ENCODE peak calls at places on chromosomes 12 and 14, in four cellular contexts. U, E, G and S are unnamed samples. For H3K27me3, the result is how much of the 10 kb centered on the place peaks cover.

GRCh38 chr12:108756421-108756820 is 25.1 kb upstream of the CORO1C start:
- DNase-seq in E (no peak), G (no peak), U (no peak), S (no peak)

GRCh38 chr14:43894534-43894933 is 612.5 kb downstream of the FSCB start:
- DNase-seq in G (no peak), E (no peak), U (no peak), S (no peak)

GRCh38 chr12:4228122-4228580 is 45.4 kb upstream of the CCND2 start:
- DNase-seq in U (no peak), E (no peak), G (no peak), S (no peak)

GRCh38 chr14:75389679-75390078 is 38.1 kb upstream of the JDP2 start:
- DNase-seq in U (no peak), E (no peak), G (no peak), S (no peak)

GRCh38 chr14:96627386-96627785 is 125.2 kb downstream of the PAPOLA start:
- DNase-seq in G (no peak), E (no peak), U (no peak), S (no peak)

GRCh38 chr14:82398313-82398712 is 864.7 kb upstream of the SEL1L start:
- DNase-seq in U (no peak), G (no peak), E (no peak), S (no peak)

GRCh38 chr14:75208843-75209242 is 32.4 kb upstream of the TMED10 start:
- DNase-seq in E (no peak), U (no peak), G (no peak), S (no peak)

GRCh38 chr14:60249321-60250251 is 565 bp downstream of the PPM1A start:
- DNase-seq in G (peak), U (no peak), E (peak), S (peak)

GRCh38 chr14:51086044-51086443 is 8.9 kb downstream of the TRIM9 start:
- DNase-seq in E (no peak), G (no peak), U (no peak), S (no peak)

GRCh38 chr14:66383771-66384170 is 102.4 kb upstream of the CCDC196 start:
- DNase-seq in E (no peak), G (no peak), U (no peak), S (no peak)

GRCh38 chr12:114690267-114691135 is 6.5 kb upstream of the TBX3 start:
- DNase-seq in E (no peak), U (no peak), G (no peak), S (no peak)

GRCh38 chr14:81589381-81590065 is 55.9 kb upstream of the SEL1L start:
- DNase-seq in U (no peak), E (no peak), G (no peak), S (no peak)

GRCh38 chr14:105532735-105533141 is 6.4 kb downstream of the TMEM121 start:
- DNase-seq in E (no peak), G (no peak), U (no peak), S (no peak)

GRCh38 chr12:87320724-87321123 is 708.5 kb downstream of the C12orf50 start:
- DNase-seq in U (no peak), E (no peak), G (no peak), S (no peak)

GRCh38 chr14:65103150-65103760 is 938 bp upstream of the MAX start:
- DNase-seq in U (no peak), G (no peak), E (no peak), S (no peak)

GRCh38 chr12:97640826-97641225 is 178.2 kb downstream of the RMST start:
- DNase-seq in U (no peak), G (no peak), E (no peak), S (no peak)

GRCh38 chr12:126487581-126487980 is 1422.3 kb downstream of the AACS start:
- DNase-seq in U (no peak), E (no peak), G (no peak), S (no peak)

GRCh38 chr14:28515571-28515970 is 251.0 kb upstream of the FOXG1 start:
- DNase-seq in G (no peak), U (no peak), E (no peak), S (no peak)

GRCh38 chr12:59055204-59055839 is 135.0 kb upstream of the LRIG3 start:
- DNase-seq in G (no peak), U (no peak), E (no peak), S (no peak)

GRCh38 chr12:45730842-45731336 is 1.4 kb downstream of the ARID2 start:
- DNase-seq in U (no peak), E (no peak), G (no peak), S (no peak)

GRCh38 chr12:112421363-112421762 is 2.6 kb downstream of the PTPN11 start:
- DNase-seq in E (no peak), U (no peak), G (no peak), S (no peak)

GRCh38 chr14:70660967-70661871 is 19.5 kb downstream of the TTC9 start:
- DNase-seq in G (peak), E (no peak), U (no peak), S (peak)

GRCh38 chr12:1013618-1014489 is 22.8 kb downstream of the ERC1 start:
- DNase-seq in E (no peak), G (no peak), U (no peak), S (no peak)

GRCh38 chr12:19039515-19039914 is 90.0 kb upstream of the PLEKHA5 start:
- DNase-seq in G (no peak), E (no peak), U (no peak), S (no peak)

GRCh38 chr12:49389092-49389703 is 21.9 kb downstream of the SPATS2 start:
- DNase-seq in U (no peak), G (peak), E (no peak), S (peak)

GRCh38 chr12:110531741-110532333 is 29.7 kb downstream of the RAD9B start:
- DNase-seq in G (no peak), U (no peak), E (no peak), S (no peak)

GRCh38 chr12:55996201-55996714 is 818 bp upstream of the SUOX start:
- DNase-seq in U (no peak), E (peak), G (peak), S (peak)

GRCh38 chr12:84974177-84974815 is 61.7 kb upstream of the SLC6A15 start:
- DNase-seq in G (no peak), U (no peak), E (no peak), S (no peak)

GRCh38 chr12:13044002-13044858 is at the start of gene FAM234B:
- DNase-seq in G (peak), E (peak), U (no peak), S (peak)

GRCh38 chr14:60183724-60184596 is 18.8 kb upstream of the DHRS7 start:
- DNase-seq in G (no peak), E (no peak), U (no peak), S (peak)

DNA sequence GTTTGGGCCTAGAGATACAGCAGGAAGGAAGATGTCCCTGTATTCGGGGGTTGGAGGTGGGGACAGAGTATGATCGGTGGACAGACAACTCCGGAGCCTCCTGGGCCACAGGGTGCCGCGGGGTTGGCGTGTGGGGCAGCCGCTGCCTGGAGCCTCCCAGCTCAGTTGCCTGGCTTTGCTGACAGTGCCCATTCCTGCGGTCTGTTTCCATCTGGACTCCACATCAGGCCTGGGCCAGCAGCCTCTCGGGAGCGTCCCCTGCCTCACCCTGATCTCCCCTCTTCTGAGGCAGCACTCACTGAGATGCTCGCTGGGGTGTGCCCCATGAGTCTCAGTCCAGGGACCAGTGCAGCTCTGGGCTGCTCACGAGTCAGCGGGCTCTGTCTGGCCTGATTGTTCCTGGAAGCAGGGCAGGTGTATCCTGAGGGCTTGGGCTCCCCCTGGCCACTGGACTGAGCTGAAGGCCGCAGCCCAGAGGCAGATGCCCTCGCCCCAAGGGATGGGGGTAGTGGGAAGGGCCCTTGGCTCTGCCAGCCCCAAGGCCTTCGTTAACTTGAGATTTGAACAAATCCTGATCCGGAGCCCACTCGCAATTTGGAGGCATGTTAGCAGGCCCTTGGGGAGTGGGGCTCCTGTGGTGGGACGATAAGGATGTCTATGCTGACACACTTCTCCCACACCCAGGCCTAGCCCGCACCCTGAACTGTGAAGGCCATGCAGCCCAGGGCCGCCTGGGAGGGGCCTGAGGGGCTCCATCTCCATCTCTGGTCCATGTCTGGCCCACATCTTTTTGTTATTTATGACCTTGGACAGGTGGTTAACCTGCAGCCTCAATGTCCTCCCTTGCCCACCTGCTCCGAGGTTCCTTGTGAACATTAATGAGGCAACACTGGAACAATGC is 7.5 kb downstream of the HIP1R start:
- DNase-seq in U (no peak), G (no peak), E (no peak), S (no peak)
- TF ChIP-seq CTCF in U (no peak), G (no peak), E (no peak), S (no peak)

GRCh38 chr12:132344181-132344580 is 14.8 kb upstream of the GALNT9 start:
- DNase-seq in E (no peak), U (no peak), G (no peak), S (no peak)
- H3K27me3 ChIP-seq in E (under half), U (under half), G (under half), S (under half)

GRCh38 chr12:14108702-14109101 is 127.3 kb upstream of the GRIN2B start:
- DNase-seq in E (no peak), U (no peak), G (no peak), S (no peak)

GRCh38 chr12:14113031-14113430 is 131.6 kb upstream of the GRIN2B start:
- DNase-seq in E (no peak), U (no peak), G (no peak), S (no peak)

DNA sequence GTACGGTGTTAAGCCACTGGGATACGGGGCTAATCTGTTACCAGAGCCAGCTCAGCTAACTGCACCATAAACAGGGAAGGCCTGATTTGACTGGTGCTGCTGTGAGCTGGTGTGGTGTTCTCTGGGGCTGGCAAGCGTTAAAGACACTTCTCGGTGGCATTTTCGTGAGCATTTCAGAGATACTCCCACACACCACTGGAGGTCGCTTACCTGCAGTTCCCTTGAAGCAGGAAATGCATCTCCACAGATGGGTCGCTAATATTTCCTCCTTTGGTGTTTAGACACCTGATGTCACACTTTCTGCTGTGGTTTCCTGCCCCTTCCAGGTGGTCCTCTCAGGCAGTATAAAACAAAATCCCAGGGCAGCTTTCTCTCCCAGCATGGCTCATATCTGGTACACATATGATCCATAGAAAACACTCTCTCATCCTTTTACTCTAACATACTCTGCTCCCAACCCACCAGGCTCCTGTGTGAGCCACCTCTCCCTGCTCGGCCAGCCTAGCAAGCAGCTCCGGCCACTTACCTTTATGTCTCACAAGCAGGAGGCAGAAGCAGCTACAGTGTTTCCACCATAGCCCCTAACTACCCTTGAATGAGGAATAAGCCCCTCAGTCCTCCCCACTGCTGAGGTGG is 129.9 kb upstream of the GRIN2B start:
- DNase-seq in U (no peak), E (no peak), G (no peak), S (no peak)
- H3K27ac ChIP-seq in U (no peak), E (no peak), G (no peak), S (no peak)

GRCh38 chr14:104348741-104349140 is 210.4 kb downstream of the KIF26A start:
- DNase-seq in G (no peak), E (no peak), U (no peak), S (no peak)

GRCh38 chr14:104352493-104353220 is 214.3 kb downstream of the KIF26A start:
- DNase-seq in G (no peak), E (no peak), U (no peak), S (no peak)

GRCh38 chr14:104351849-104352492 is 213.6 kb downstream of the KIF26A start:
- DNase-seq in E (no peak), U (no peak), G (no peak), S (no peak)

GRCh38 chr14:104350463-104351185 is 212.2 kb downstream of the KIF26A start:
- DNase-seq in G (no peak), E (no peak), U (no peak), S (no peak)

DNA sequence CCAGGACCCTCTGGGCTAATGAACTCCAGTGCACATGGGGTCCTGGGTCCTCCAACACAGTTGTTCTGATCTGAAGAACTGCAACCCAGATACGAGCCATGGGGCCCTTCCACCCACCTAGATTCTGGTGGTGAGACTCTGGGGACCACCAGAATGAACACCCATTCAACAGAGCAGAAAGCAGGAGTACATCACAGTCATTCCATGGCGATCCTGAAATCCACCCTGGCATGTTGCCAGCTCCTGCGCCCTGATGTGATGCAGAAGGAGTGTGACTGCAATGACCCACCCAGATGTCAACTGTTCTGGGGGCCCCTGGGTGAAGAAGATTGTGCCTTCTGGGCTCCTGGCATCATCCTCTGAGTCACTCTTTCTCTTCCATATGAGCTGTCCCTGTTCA is 211.6 kb downstream of the KIF26A start:
- DNase-seq in G (no peak), E (no peak), U (no peak), S (no peak)
- TF ChIP-seq CTCF in G (no peak), E (no peak), U (no peak), S (no peak)

GRCh38 chr14:94771906-94772468 is 2.1 kb upstream of the GSC start:
- DNase-seq in G (no peak), U (no peak), E (no peak), S (no peak)

GRCh38 chr14:94773017-94773681 is 3.2 kb upstream of the GSC start:
- DNase-seq in G (no peak), U (no peak), E (no peak), S (no peak)

GRCh38 chr14:94775082-94775874 is 5.4 kb upstream of the GSC start:
- DNase-seq in G (no peak), U (no peak), E (no peak), S (no peak)

GRCh38 chr14:94773682-94774211 is 3.8 kb upstream of the GSC start:
- DNase-seq in U (no peak), E (no peak), G (no peak), S (no peak)

GRCh38 chr14:94775875-94776217 is 5.9 kb upstream of the GSC start:
- DNase-seq in U (no peak), E (no peak), G (no peak), S (no peak)
- H3K27me3 ChIP-seq in U (under half), E (under half), G (under half), S (half or more)

GRCh38 chr12:68932701-68933563 is at the start of gene CPM:
- DNase-seq in G (peak), E (peak), U (no peak), S (peak)
- H3K27ac ChIP-seq in G (no peak), E (no peak), U (peak), S (no peak)

DNA sequence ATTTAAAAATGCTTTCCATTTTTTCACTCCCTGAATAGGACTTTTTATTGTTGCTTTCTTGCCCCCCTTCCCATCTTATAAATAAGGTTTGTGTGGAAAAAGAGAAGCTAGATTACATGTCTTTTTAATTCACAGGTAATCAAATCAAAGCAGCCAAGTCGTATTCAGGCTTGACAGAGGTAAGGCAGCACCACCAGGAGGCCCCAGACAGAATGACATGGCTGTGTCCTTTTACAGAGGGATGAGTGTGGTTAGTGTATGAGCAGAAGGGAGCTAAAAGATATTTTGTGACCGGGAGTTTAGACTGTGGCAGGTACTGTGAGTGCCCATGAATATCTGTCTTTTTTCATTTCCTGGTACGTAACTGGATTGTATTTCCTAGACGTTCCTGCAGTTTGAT is 596.1 kb downstream of the ETNK1 start:
- DNase-seq in G (no peak), U (no peak), E (no peak), S (no peak)
- TF ChIP-seq CTCF in G (no peak), U (no peak), E (no peak), S (no peak)